ENCODE peak calls at places on chromosomes 7 and 10, in eight cellular contexts. W is breast epithelium; R is GM23338; Y is SW 1271; T is stimulated activated CD8-positive, alpha-beta memory T cell treated with anti-CD3 and anti-CD28 coated beads, Interleukin-7, amount 100 ng/mL, for 4 hours; Z is GM18507; A is ureter; H is NCI-H460. B is an unnamed sample.
A peak's percentile ranks its signal among the peaks of the same experiment; 100 is the strongest.

GRCh38 chr7:47937065-47937687 is 11.1 kb downstream of the PKD1L1 start:
- DNase-seq in W (no peak), R (no peak), Y (no peak), T (no peak), Z (peak; percentile 73), A (no peak), H (no peak), B (no peak)

GRCh38 chr10:47037654-47038425 is 126.6 kb downstream of the PTPN20 start:
- DNase-seq in W (no peak), R (no peak), Y (no peak), T (no peak), Z (no peak), A (no peak), H (no peak), B (no peak)

GRCh38 chr7:107924841-107925490 is 34.0 kb downstream of the DLD start:
- DNase-seq in W (no peak), R (no peak), Y (no peak), T (no peak), Z (no peak), A (no peak), H (no peak), B (no peak)

GRCh38 chr7:129208667-129209066 is 16.2 kb upstream of the AHCYL2 start:
- DNase-seq in W (no peak), R (no peak), Y (no peak), T (no peak), Z (no peak), A (no peak), H (no peak), B (no peak)

GRCh38 chr10:79070611-79071534 is 2.1 kb downstream of the ZMIZ1 start:
- DNase-seq in W (peak; percentile 97), R (peak; percentile 68), Y (no peak), T (no peak), Z (no peak), A (peak; percentile 93), H (peak; percentile 67), B (peak; percentile 89)

GRCh38 chr7:30412810-30413504 is 65.6 kb downstream of the NOD1 start:
- DNase-seq in W (peak; percentile 39), R (peak; percentile 85), Y (peak; percentile 46), T (no peak), Z (no peak), A (no peak), H (peak; percentile 83), B (peak; percentile 53)

GRCh38 chr10:113454341-113455061 is 98.4 kb upstream of the HABP2 start:
- DNase-seq in W (no peak), R (peak; percentile 89), Y (peak; percentile 4), T (no peak), Z (no peak), A (peak; percentile 58), H (peak; percentile 36), B (no peak)

GRCh38 chr10:3563298-3563697 is 221.7 kb downstream of the KLF6 start:
- DNase-seq in W (no peak), R (no peak), Y (no peak), T (no peak), Z (no peak), A (no peak), H (no peak), B (no peak)

GRCh38 chr7:1274121-1274875 is 41.6 kb downstream of the UNCX start:
- DNase-seq in W (no peak), R (no peak), Y (no peak), T (no peak), Z (no peak), A (no peak), H (no peak), B (no peak)

GRCh38 chr7:48427671-48428070 is 256.4 kb downstream of the ABCA13 start:
- DNase-seq in W (no peak), R (no peak), Y (no peak), T (no peak), Z (no peak), A (no peak), H (no peak), B (no peak)

GRCh38 chr7:20385121-20385520 is 54.4 kb downstream of the ITGB8 start:
- DNase-seq in W (no peak), R (no peak), Y (no peak), T (no peak), Z (no peak), A (no peak), H (no peak), B (no peak)

GRCh38 chr10:76251773-76252617 is 820.6 kb downstream of the LRMDA start:
- DNase-seq in W (no peak), R (no peak), Y (no peak), T (no peak), Z (no peak), A (peak; percentile 85), H (no peak), B (no peak)

GRCh38 chr7:125255793-125256192 is 326.2 kb upstream of the POT1 start:
- DNase-seq in W (no peak), R (peak; percentile 7), Y (no peak), T (no peak), Z (no peak), A (no peak), H (no peak), B (no peak)

GRCh38 chr10:128694532-128694931 is 568.3 kb upstream of the MKI67 start:
- DNase-seq in W (no peak), R (peak; percentile 21), Y (no peak), T (no peak), Z (no peak), A (no peak), H (no peak), B (no peak)

GRCh38 chr10:69061305-69062161 is 26.4 kb upstream of the SRGN start:
- DNase-seq in W (peak; percentile 25), R (no peak), Y (peak; percentile 96), T (no peak), Z (peak; percentile 29), A (peak; percentile 70), H (peak; percentile 97), B (peak; percentile 78)

GRCh38 chr7:2253525-2254244 is 11.7 kb downstream of the NUDT1 start:
- DNase-seq in W (no peak), R (no peak), Y (no peak), T (no peak), Z (no peak), A (no peak), H (no peak), B (no peak)

GRCh38 chr10:33801705-33802104 is 467.2 kb upstream of the NRP1 start:
- DNase-seq in W (no peak), R (no peak), Y (no peak), T (no peak), Z (no peak), A (no peak), H (no peak), B (no peak)

GRCh38 chr7:140677496-140677895 is 4.8 kb downstream of the ADCK2 start:
- DNase-seq in W (no peak), R (no peak), Y (no peak), T (no peak), Z (no peak), A (no peak), H (no peak), B (no peak)

GRCh38 chr7:106840342-106840741 is 24.7 kb upstream of the PIK3CG start:
- DNase-seq in W (no peak), R (peak; percentile 45), Y (no peak), T (no peak), Z (no peak), A (no peak), H (no peak), B (no peak)